ENCODE peak calls at places on chromosomes 4 and X, in ten cellular contexts. C, O, S, F, Q, P, U, Z, N and K are unnamed samples.

GRCh38 chr4:95092762-95093161 is 335.0 kb downstream of the BMPR1B start:
- DNase-seq in Q (no peak), S (no peak), U (no peak), F (peak), P (no peak), N (no peak), Z (no peak), O (no peak), C (no peak), K (no peak)

GRCh38 chr4:152148057-152148456 is 387.2 kb upstream of the GATB start:
- DNase-seq in Z (no peak), P (no peak), Q (no peak), U (no peak), O (peak), N (no peak), C (no peak), F (no peak), S (no peak), K (no peak)

GRCh38 chr4:48212165-48212564 is 57.5 kb downstream of the TEC start:
- DNase-seq in P (no peak), S (no peak), C (no peak), F (no peak), Z (no peak), U (no peak), N (no peak), O (no peak), Q (peak), K (peak)

GRCh38 chrX:11484290-11484689 is 181.4 kb downstream of the ARHGAP6 start:
- DNase-seq in P (no peak), U (no peak), F (no peak), C (no peak), Z (no peak), Q (no peak), S (no peak), O (no peak), N (no peak), K (no peak)

GRCh38 chr4:17670423-17670822 is 56.0 kb downstream of the MED28 start:
- DNase-seq in O (no peak), Q (no peak), S (no peak), F (no peak), Z (no peak), P (no peak), N (no peak), C (no peak), U (no peak), K (no peak)

GRCh38 chrX:66635360-66635759 is 3.5 kb downstream of the EDA2R start:
- DNase-seq in C (no peak), U (no peak), O (no peak), Z (peak), Q (no peak), P (peak), F (no peak), N (no peak), S (no peak), K (no peak)

GRCh38 chrX:20595928-20596550 is 329.3 kb upstream of the RPS6KA3 start:
- DNase-seq in P (no peak), Z (peak), Q (no peak), O (no peak), F (no peak), C (no peak), U (no peak), N (no peak), S (no peak), K (no peak)

GRCh38 chr4:5999830-6000365 is 18.3 kb downstream of the C4orf50 start:
- DNase-seq in Q (no peak), N (no peak), S (peak), O (no peak), C (no peak), Z (no peak), P (no peak), F (no peak), U (no peak), K (no peak)

GRCh38 chr4:141455651-141456050 is 180.7 kb upstream of the IL15 start:
- DNase-seq in C (no peak), U (no peak), N (no peak), O (no peak), F (no peak), S (no peak), P (peak), Q (no peak), Z (peak), K (no peak)

GRCh38 chr4:19492611-19493010 is 759.1 kb upstream of the SLIT2 start:
- DNase-seq in F (no peak), C (no peak), O (no peak), N (no peak), S (no peak), Z (peak), U (no peak), P (no peak), Q (no peak), K (no peak)

GRCh38 chrX:13828392-13828791 is 11.5 kb upstream of the GPM6B start:
- DNase-seq in U (no peak), O (no peak), Z (peak), F (no peak), S (no peak), Q (no peak), C (no peak), P (no peak), N (no peak), K (no peak)

GRCh38 chr4:37661643-37662221 is 24.4 kb downstream of the RELL1 start:
- DNase-seq in O (no peak), Q (no peak), C (no peak), Z (no peak), F (no peak), N (no peak), S (no peak), U (no peak), P (no peak), K (no peak)

GRCh38 chr4:184279496-184280082 is 61.9 kb upstream of the ENPP6 start:
- DNase-seq in C (no peak), U (no peak), Q (no peak), F (no peak), O (no peak), Z (no peak), P (no peak), N (no peak), S (no peak), K (no peak)

GRCh38 chr4:26687728-26688127 is 103.8 kb downstream of the TBC1D19 start:
- DNase-seq in F (no peak), S (no peak), P (no peak), Q (no peak), N (no peak), C (no peak), U (no peak), Z (peak), O (no peak), K (no peak)

GRCh38 chrX:68284281-68284904 is 148.9 kb downstream of the OPHN1 start:
- DNase-seq in Z (no peak), F (no peak), O (no peak), C (no peak), N (no peak), U (no peak), S (no peak), P (no peak), Q (no peak), K (no peak)

GRCh38 chr4:169485791-169486742 is 126.3 kb downstream of the NEK1 start:
- DNase-seq in P (no peak), N (peak), F (peak), Q (peak), U (no peak), O (peak), S (no peak), Z (peak), C (peak), K (peak)

GRCh38 chrX:30635630-30636029 is 17.6 kb upstream of the GK start:
- DNase-seq in P (no peak), N (no peak), Z (no peak), S (no peak), F (no peak), U (no peak), C (no peak), O (no peak), Q (no peak), K (no peak)

GRCh38 chr4:45662996-45663395 is 460.9 kb downstream of the GABRG1 start:
- DNase-seq in F (no peak), C (peak), S (no peak), N (no peak), P (no peak), O (no peak), Z (peak), Q (no peak), U (no peak), K (no peak)

GRCh38 chrX:21946925-21947641 is 6.6 kb downstream of the SMS start:
- DNase-seq in P (no peak), Z (peak), C (no peak), Q (no peak), F (no peak), O (no peak), U (no peak), S (no peak), N (no peak), K (no peak)

GRCh38 chr4:99998062-99998880 is 48.2 kb upstream of the H2AZ1 start:
- DNase-seq in N (no peak), O (no peak), Q (no peak), U (no peak), S (no peak), P (no peak), F (no peak), C (no peak), Z (peak), K (no peak)

GRCh38 chr4:153647975-153648374 is 36.1 kb upstream of the TLR2 start:
- DNase-seq in Z (no peak), U (no peak), S (no peak), C (no peak), P (no peak), F (no peak), N (no peak), Q (no peak), O (no peak), K (no peak)

GRCh38 chr4:15375707-15376106 is 52.1 kb upstream of the C1QTNF7 start:
- DNase-seq in Z (no peak), P (no peak), Q (no peak), U (no peak), S (no peak), F (no peak), N (no peak), C (no peak), O (no peak), K (peak)

GRCh38 chr4:13539721-13540445 is 4.4 kb downstream of the NKX3-2 start:
- DNase-seq in S (no peak), Q (no peak), F (no peak), Z (no peak), P (no peak), C (no peak), O (no peak), U (no peak), N (no peak), K (no peak)

GRCh38 chrX:46444011-46444410 is 101.2 kb downstream of the ZNF674 start:
- DNase-seq in Z (peak), F (no peak), P (peak), S (no peak), C (no peak), O (no peak), U (no peak), N (peak), Q (no peak), K (no peak)

GRCh38 chr4:40190880-40191815 is 5.7 kb upstream of the RHOH start:
- DNase-seq in F (peak), U (no peak), P (no peak), N (peak), Q (no peak), C (no peak), Z (no peak), S (no peak), O (no peak), K (peak)

GRCh38 chr4:123092603-123093002 is 170.2 kb upstream of the NUDT6 start:
- DNase-seq in Z (no peak), U (no peak), O (no peak), N (no peak), P (no peak), S (no peak), Q (no peak), C (no peak), F (no peak), K (no peak)

GRCh38 chrX:2766921-2767320 is 15.1 kb downstream of the XG start:
- DNase-seq in Q (no peak), F (no peak), P (no peak), U (no peak), N (no peak), Z (no peak), O (no peak), C (no peak), S (no peak), K (no peak)

GRCh38 chr4:8295471-8295870 is 25.9 kb downstream of the HTRA3 start:
- DNase-seq in Q (no peak), N (no peak), F (no peak), P (no peak), O (no peak), Z (no peak), U (no peak), C (no peak), S (peak), K (no peak)
- H3K4me3 ChIP-seq in Q (no peak), N (no peak), F (no peak), P (no peak), O (no peak), Z (no peak), U (no peak), C (peak), S (no peak), K (no peak)

GRCh38 chr4:108078024-108078733 is 88.5 kb downstream of the HADH start:
- DNase-seq in F (no peak), P (no peak), Q (no peak), S (no peak), O (no peak), Z (no peak), C (no peak), N (no peak), U (no peak), K (peak)

GRCh38 chr4:108070775-108071174 is 81.1 kb downstream of the HADH start:
- DNase-seq in C (no peak), S (no peak), U (no peak), P (no peak), N (no peak), F (no peak), Z (no peak), O (no peak), Q (no peak), K (no peak)

GRCh38 chr4:108068422-108068821 is 78.7 kb downstream of the HADH start:
- DNase-seq in P (no peak), U (no peak), Q (no peak), C (no peak), S (no peak), F (no peak), O (no peak), N (no peak), Z (no peak), K (no peak)

GRCh38 chr4:108072300-108072699 is 82.6 kb downstream of the HADH start:
- DNase-seq in S (no peak), F (no peak), C (no peak), P (no peak), Q (peak), O (no peak), Z (peak), N (no peak), U (no peak), K (peak)
- H3K4me3 ChIP-seq in S (no peak), F (no peak), C (no peak), P (no peak), Q (no peak), O (no peak), Z (no peak), N (no peak), U (no peak), K (no peak)

DNA sequence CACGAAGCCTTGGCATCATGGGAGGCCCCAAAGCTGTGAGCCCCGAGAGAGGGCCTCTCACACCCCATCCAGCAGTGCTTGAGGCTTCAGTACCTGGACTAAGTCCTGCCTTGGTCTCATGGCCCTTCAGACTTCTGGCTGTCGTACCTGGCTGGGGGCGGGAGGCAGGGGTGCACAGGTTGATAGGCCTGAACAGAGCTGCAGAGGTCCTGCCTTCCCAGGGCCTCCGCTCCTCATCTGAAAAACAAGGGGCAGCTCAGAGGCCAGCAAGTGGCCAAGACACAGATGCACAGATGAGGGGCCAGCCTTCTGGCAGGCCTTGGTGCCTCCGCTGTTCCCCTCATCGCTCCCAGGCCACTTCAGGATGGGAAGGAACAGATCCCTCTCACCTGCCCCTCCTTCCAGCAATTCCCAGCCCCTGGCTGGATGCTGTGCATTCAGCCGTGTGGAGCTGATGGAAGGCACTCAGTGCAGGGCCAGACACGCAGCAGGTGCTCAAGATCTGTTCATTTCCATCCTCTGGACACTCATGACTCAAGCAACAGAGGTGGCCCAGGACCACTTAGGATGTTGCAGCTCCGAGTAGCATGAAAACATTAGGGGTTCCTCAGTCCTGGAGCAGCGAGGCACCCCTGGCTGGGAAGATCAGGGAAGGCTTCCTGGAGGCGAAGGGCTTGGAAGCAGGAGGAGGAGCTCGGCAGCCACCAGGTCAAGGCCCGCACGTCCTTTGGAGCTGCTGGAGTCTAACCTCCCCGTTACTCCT is 1.4 kb downstream of the ZNF185 start:
- DNase-seq in Q (no peak), P (no peak), O (no peak), N (no peak), F (no peak), Z (no peak), C (no peak), S (no peak), U (no peak), K (no peak)
- H3K4me3 ChIP-seq in Q (no peak), P (no peak), O (no peak), N (no peak), F (no peak), Z (peak), C (no peak), S (no peak), U (no peak), K (no peak)

GRCh38 chr4:86893136-86893535 is 914 bp upstream of the C4orf36 start:
- DNase-seq in C (no peak), U (peak), P (no peak), Z (no peak), O (no peak), Q (no peak), N (no peak), S (no peak), F (no peak), K (no peak)
- H3K4me3 ChIP-seq in C (no peak), U (no peak), P (peak), Z (peak), O (no peak), Q (no peak), N (no peak), S (peak), F (no peak), K (no peak)

GRCh38 chr4:2817136-2817535 is 24.3 kb downstream of the SH3BP2 start:
- DNase-seq in C (no peak), Q (no peak), Z (no peak), S (no peak), O (no peak), P (no peak), U (no peak), F (no peak), N (no peak), K (no peak)

GRCh38 chr4:2820216-2820982 is 23.2 kb upstream of the ADD1 start:
- DNase-seq in U (no peak), P (no peak), S (no peak), C (no peak), Z (no peak), F (no peak), O (no peak), Q (no peak), N (no peak), K (no peak)

GRCh38 chr4:2817701-2818350 is 24.9 kb downstream of the SH3BP2 start:
- DNase-seq in O (peak), N (no peak), C (no peak), F (no peak), P (no peak), U (no peak), Z (peak), S (peak), Q (no peak), K (no peak)

GRCh38 chr4:2818351-2818939 is 25.2 kb upstream of the ADD1 start:
- DNase-seq in F (no peak), Z (no peak), C (no peak), P (no peak), Q (no peak), O (no peak), N (no peak), U (no peak), S (no peak), K (no peak)

GRCh38 chr4:2819244-2820215 is 24.1 kb upstream of the ADD1 start:
- DNase-seq in F (no peak), O (no peak), C (no peak), Z (no peak), S (no peak), U (no peak), N (no peak), Q (no peak), P (no peak), K (no peak)
- H3K4me3 ChIP-seq in F (no peak), O (no peak), C (no peak), Z (no peak), S (no peak), U (no peak), N (no peak), Q (no peak), P (no peak), K (peak)